ENCODE peak calls at places on chromosomes 6 and 20, in four cellular contexts. G, R, S and O are unnamed samples.
A peak's percentile ranks its signal among the peaks of the same experiment; 100 is the strongest.

GRCh38 chr6:155106456-155107107 is 111.5 kb downstream of the TIAM2 start:
- DNase-seq in G (no peak), R (no peak), S (no peak), O (no peak)

GRCh38 chr20:54474046-54474445 is 1.3 kb upstream of the DOK5 start:
- DNase-seq in G (no peak), R (no peak), S (no peak), O (no peak)

GRCh38 chr6:169851641-169852503 is 100.5 kb downstream of the ERMARD start:
- DNase-seq in G (no peak), R (no peak), S (peak; percentile 5), O (peak; percentile 21)

GRCh38 chr6:77037439-77037838 is 425.9 kb downstream of the HTR1B start:
- DNase-seq in G (no peak), R (no peak), S (no peak), O (no peak)

GRCh38 chr20:46114449-46114848 is 3.7 kb upstream of the CD40 start:
- DNase-seq in G (peak; percentile 43), R (no peak), S (no peak), O (no peak)

GRCh38 chr6:63923139-63923739 is 287.6 kb downstream of the PHF3 start:
- DNase-seq in G (no peak), R (no peak), S (no peak), O (no peak)

GRCh38 chr6:167485186-167485978 is 160.5 kb downstream of the TTLL2 start:
- DNase-seq in G (no peak), R (no peak), S (no peak), O (no peak)

GRCh38 chr6:20997143-20997792 is 463.0 kb downstream of the CDKAL1 start:
- DNase-seq in G (no peak), R (no peak), S (no peak), O (no peak)

GRCh38 chr6:43932259-43932900 is 162.4 kb downstream of the VEGFA start:
- DNase-seq in G (no peak), R (no peak), S (no peak), O (no peak)

GRCh38 chr20:35232575-35232974 is 6.1 kb downstream of the MMP24 start:
- DNase-seq in G (no peak), R (no peak), S (no peak), O (no peak)

GRCh38 chr20:53609501-53610445 is 16.1 kb upstream of the ZNF217 start:
- DNase-seq in G (no peak), R (peak; percentile 66), S (peak; percentile 44), O (no peak)

GRCh38 chr20:5001174-5002076 is at the start of gene SLC23A2:
- DNase-seq in G (no peak), R (peak; percentile 51), S (peak; percentile 59), O (peak; percentile 60)

GRCh38 chr20:63130654-63131577 is 85.0 kb downstream of the YTHDF1 start:
- DNase-seq in G (peak; percentile 66), R (no peak), S (no peak), O (peak; percentile 55)

DNA sequence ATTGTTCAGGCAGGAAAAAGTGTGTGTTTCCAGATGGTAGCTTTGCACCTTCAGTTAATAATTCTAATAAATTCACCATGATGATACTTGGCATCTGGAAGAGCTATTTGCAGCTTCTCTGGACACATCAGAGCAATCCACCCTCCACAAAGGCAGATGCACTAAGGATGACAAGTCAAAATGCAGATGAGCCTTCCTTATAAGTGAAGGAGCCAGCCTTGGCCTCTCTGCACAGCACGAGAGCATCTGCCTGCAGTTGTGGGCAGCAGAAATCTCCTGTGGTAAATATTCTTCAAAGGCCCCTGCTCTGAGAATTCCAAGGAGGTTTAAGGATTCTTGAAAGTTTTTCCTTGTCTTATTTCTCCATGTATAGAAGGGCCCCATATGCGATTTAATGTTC is 6.9 kb upstream of the POM121L2 start:
- DNase-seq in G (no peak), R (no peak), S (no peak), O (no peak)
- TF ChIP-seq POLR2A in G (no peak), R (no peak), S (no peak), O (no peak)

GRCh38 chr6:158819977-158820632 is 937 bp upstream of the EZR start:
- DNase-seq in G (no peak), R (no peak), S (no peak), O (no peak)
- TF ChIP-seq EP300 in G (no peak), R (no peak), S (no peak), O (no peak)

DNA sequence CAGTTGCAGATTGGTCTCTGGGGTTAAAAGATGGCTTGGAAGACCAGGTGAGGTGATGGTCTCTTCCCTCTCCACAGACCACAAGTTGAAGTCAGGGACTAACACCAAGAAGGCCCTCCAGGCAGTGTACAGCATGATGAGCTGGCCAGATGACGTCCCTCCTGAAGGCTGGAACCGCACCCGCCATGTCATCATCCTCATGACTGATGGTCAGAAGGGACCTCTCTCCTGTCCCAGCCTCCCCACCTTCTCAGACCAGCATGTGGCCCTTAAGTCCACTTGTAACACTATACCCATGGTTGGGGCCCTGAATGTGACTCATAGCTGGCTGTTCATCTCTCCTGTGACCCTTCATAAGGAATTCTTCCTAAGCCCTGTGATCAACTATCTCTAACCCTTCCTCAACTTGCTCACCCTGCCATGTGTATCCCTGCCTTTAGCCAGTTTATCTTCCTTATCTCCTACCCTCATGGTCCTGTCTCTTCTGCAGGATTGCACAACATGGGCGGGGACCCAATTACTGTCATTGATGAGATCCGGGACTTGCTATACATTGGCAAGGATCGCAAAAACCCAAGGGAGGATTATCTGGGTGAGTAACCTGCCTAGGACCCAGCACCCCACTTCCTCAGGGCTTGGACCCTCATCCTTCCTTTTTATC is 3.0 kb downstream of the CFB start:
- DNase-seq in G (no peak), R (no peak), S (no peak), O (no peak)
- TF ChIP-seq POLR2A in G (no peak), R (peak; percentile 2), S (no peak), O (no peak)

DNA sequence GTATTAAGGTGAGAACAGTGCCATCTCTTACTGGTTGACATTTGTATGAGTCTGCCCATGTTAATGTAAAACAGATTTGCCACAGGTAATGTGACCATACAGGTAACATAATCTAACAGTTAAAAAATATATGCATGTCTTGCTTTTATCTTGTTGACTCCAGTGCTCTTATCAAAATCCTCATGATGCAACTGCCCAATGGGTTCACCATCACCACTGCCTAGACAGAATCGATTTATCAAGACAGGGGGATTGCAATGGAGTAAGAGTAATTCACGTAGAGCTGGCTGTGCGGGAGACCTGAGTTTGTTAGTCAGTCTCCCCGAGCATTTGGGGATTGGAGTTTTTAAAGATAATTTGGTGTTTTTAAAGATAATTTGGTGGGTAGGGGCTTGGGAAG is 19.2 kb downstream of the SNX9 start:
- DNase-seq in G (no peak), R (no peak), S (no peak), O (no peak)
- TF ChIP-seq EP300 in G (no peak), R (no peak), S (no peak), O (no peak)

DNA sequence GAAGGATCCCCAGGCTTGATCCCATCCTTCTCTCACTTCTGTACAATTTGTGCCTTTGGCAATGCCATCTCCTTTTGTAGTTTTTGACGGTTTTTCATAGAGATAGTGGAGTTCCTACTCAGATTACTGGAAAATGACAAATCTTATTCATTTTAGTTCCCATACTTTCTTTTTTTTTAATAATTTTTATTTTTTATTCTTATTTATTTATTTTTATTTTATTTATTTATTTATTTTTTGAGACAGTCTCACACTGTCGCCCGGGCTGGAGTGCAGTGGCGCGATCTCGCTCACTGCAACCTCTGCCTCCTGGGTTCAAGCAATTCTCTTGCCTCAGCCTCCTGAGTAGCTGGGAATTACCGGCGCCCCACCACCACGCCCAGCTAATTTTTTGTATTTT is 4.3 kb upstream of the GABBR1 start:
- DNase-seq in G (no peak), R (no peak), S (no peak), O (no peak)
- TF ChIP-seq POLR2A in G (no peak), R (no peak), S (no peak), O (no peak)

DNA sequence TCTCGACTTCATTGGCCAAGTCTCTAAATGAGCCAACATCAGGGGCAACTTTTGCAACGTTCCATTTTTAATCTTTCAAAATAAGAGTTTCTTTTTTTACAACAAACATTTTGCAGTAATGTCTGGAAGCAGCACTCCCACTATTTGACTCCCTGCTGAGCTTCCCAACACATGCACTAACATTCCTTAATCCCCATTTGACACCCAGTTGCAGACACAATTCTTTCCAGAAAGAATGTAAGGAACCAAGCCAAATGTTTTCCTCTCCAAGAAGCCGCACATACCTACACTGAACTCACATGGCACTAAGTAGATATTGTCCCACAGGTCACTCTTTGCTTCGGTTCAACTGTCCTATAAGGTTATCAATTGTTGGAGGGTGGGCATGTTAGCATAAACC is 165.6 kb downstream of the GRM1 start:
- DNase-seq in G (no peak), R (no peak), S (no peak), O (no peak)
- TF ChIP-seq EP300 in G (no peak), R (no peak), S (no peak), O (no peak)

GRCh38 chr6:157221049-157221816 is 102.1 kb downstream of the TMEM242 start:
- DNase-seq in G (peak; percentile 92), R (peak; percentile 92), S (peak; percentile 82), O (peak; percentile 87)
- TF ChIP-seq POLR2A in G (no peak), R (no peak), S (no peak), O (no peak)

DNA sequence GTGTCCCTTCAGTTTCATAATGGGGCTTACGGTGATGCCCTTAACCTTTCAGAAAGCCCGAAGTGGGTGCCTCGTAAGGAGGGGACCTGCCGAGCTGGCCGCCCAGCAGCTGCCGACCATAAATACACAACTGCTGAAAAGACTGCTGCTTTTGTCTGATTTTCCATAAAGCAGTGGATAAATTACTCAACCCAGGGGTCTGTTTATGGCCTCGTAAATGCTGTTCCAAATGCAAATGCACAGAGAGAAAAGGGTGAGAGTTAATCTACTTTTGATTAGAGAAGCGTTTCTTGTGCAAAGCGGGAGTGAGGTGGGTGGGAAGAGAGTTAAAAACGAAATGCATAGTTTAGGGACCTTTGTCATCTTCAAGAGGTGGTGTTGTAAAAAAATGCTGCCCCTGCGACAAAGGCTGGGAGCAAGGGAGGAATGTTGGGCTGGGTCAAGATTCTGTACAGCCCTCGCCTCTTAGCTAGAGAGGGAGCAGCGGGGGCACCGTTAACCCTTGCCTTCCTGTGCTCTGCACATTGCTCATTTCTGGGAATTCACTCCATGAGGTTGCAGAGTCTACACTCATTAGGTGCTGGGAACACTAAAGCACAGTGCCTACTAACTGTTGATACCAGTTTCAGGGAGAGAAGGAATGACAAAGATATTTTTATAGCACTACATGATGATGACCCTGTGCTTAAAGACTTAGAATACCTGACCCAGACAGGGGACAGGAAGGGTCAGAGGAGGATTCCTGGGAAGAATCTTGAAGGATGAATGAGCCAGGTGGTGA is 111.9 kb upstream of the MTHFD1L start:
- DNase-seq in G (no peak), R (no peak), S (no peak), O (no peak)
- TF ChIP-seq EP300 in G (no peak), R (no peak), S (no peak), O (no peak)

GRCh38 chr6:30748851-30749540 is 4.6 kb upstream of the IER3 start:
- DNase-seq in G (no peak), R (no peak), S (no peak), O (no peak)

GRCh38 chr6:30747300-30747687 is 2.9 kb upstream of the IER3 start:
- DNase-seq in G (no peak), R (no peak), S (no peak), O (no peak)

GRCh38 chr6:30750379-30750668 is 6.0 kb upstream of the IER3 start:
- DNase-seq in G (no peak), R (no peak), S (no peak), O (no peak)

GRCh38 chr6:30748301-30748769 is 4.0 kb upstream of the IER3 start:
- DNase-seq in G (no peak), R (peak; percentile 64), S (no peak), O (no peak)

GRCh38 chr6:30749554-30750378 is 5.4 kb upstream of the IER3 start:
- DNase-seq in G (no peak), R (peak; percentile 85), S (no peak), O (no peak)
- TF ChIP-seq POLR2A in G (no peak), R (peak; percentile 48), S (no peak), O (no peak)